ENCODE peak calls at places on chromosomes 16 and 17, in four cellular contexts. One of them, this sample, is unnamed.

GRCh38 chr17:72603346-72604242 is 482.8 kb downstream of the SOX9 start:
- DNase-seq in A549: no peak
- DNase-seq in GM23338: no peak
- DNase-seq in K562: no peak
- DNase-seq in this sample: no peak

GRCh38 chr17:19460695-19461094 is 49.7 kb downstream of the RNF112 start:
- DNase-seq in A549: no peak
- DNase-seq in GM23338: peak; percentile 34
- DNase-seq in K562: no peak
- DNase-seq in this sample: no peak

GRCh38 chr16:46833465-46833810 is 2.5 kb upstream of the C16orf87 start:
- DNase-seq in A549: no peak
- DNase-seq in GM23338: no peak
- DNase-seq in K562: no peak
- DNase-seq in this sample: no peak

GRCh38 chr17:38533241-38533640 is 72.5 kb downstream of the SRCIN1 start:
- DNase-seq in A549: no peak
- DNase-seq in GM23338: no peak
- DNase-seq in K562: no peak
- DNase-seq in this sample: no peak

GRCh38 chr17:27494192-27495091 is 38.2 kb downstream of the KSR1 start:
- DNase-seq in A549: peak; percentile 71
- DNase-seq in GM23338: peak; percentile 64
- DNase-seq in K562: no peak
- DNase-seq in this sample: peak; percentile 84

GRCh38 chr17:15891348-15891747 is 53.6 kb upstream of the ADORA2B start:
- DNase-seq in A549: no peak
- DNase-seq in GM23338: no peak
- DNase-seq in K562: no peak
- DNase-seq in this sample: no peak

GRCh38 chr16:76201385-76201784 is 75.8 kb upstream of the CNTNAP4 start:
- DNase-seq in A549: no peak
- DNase-seq in GM23338: no peak
- DNase-seq in K562: no peak
- DNase-seq in this sample: no peak

GRCh38 chr17:47301831-47302230 is 21.9 kb upstream of the EFCAB13 start:
- DNase-seq in A549: no peak
- DNase-seq in GM23338: no peak
- DNase-seq in K562: no peak
- DNase-seq in this sample: no peak

GRCh38 chr17:63488851-63489250 is 12.0 kb downstream of the ACE start:
- DNase-seq in A549: no peak
- DNase-seq in GM23338: no peak
- DNase-seq in K562: no peak
- DNase-seq in this sample: no peak

GRCh38 chr17:6075845-6076244 is 5.7 kb downstream of the WSCD1 start:
- DNase-seq in A549: no peak
- DNase-seq in GM23338: no peak
- DNase-seq in K562: no peak
- DNase-seq in this sample: no peak

DNA sequence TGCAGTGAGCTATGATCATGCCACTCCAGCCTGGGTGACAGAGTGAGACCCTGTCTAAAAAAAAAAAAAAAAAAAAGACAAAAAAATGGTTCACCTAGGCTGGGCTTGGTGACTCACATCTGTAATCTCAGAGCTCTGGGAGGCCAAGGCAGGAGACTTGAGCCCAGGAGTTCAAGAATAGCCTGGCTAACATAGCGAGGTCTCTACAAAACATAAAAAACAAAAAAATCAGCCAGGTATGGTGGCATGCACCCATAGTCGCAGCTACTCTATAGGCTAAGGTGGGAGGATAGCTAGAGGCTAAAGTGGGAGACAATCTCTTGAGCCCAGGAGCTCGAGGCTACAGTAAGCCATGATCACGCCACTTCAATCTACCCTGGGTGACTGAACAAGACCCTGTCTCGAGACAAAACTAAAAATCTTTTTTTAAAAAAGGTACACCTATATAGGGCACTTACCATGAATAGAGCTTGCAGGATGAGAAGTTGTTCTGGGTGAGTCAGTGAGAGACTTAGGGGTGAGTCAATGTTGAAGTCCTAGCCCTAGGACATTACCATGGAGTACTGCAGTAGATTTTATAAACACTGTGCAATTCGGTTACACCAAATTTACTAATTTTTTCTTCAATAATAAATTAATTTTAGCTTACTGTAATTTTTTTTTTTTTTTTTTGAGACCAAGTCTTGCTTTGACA is 19.0 kb downstream of the USP32 start:
- DNase-seq in A549: peak; percentile 45
- DNase-seq in GM23338: no peak
- DNase-seq in K562: no peak
- DNase-seq in this sample: no peak
- TF ChIP-seq JUNB in A549: peak; percentile 27
- TF ChIP-seq JUNB in GM23338: no peak
- TF ChIP-seq JUNB in K562: no peak
- TF ChIP-seq JUNB in this sample: no peak

DNA sequence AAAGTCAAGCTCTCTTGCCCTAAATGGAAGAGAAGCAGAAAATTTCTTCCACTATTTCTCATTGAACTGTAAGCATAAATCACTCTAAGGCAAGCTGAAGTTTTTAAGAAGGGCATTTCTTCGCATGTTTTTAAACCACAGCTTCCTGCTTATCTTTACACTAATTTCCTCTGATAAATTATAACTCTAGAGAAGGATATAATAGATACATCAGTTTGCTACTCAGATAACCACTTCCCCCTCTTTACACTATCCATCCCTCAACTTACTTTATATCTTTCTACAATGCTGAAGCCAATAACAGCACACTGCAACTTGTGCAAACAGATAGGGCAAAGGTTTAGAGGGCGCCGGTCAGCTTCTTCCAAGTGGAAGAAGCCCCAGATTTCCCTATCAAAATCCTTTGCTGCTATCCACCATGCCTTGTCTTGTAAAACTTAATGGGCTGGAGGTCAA is 49.8 kb upstream of the LRRC37A3 start:
- DNase-seq in A549: no peak
- DNase-seq in GM23338: no peak
- DNase-seq in K562: no peak
- DNase-seq in this sample: no peak
- TF ChIP-seq JUNB in A549: no peak
- TF ChIP-seq JUNB in GM23338: no peak
- TF ChIP-seq JUNB in K562: no peak
- TF ChIP-seq JUNB in this sample: no peak

GRCh38 chr17:51947160-51947559 is 211.4 kb downstream of the CA10 start:
- DNase-seq in A549: no peak
- DNase-seq in GM23338: no peak
- DNase-seq in K562: no peak
- DNase-seq in this sample: peak; percentile 6
- TF ChIP-seq JUNB in A549: no peak
- TF ChIP-seq JUNB in GM23338: no peak
- TF ChIP-seq JUNB in K562: no peak
- TF ChIP-seq JUNB in this sample: no peak

DNA sequence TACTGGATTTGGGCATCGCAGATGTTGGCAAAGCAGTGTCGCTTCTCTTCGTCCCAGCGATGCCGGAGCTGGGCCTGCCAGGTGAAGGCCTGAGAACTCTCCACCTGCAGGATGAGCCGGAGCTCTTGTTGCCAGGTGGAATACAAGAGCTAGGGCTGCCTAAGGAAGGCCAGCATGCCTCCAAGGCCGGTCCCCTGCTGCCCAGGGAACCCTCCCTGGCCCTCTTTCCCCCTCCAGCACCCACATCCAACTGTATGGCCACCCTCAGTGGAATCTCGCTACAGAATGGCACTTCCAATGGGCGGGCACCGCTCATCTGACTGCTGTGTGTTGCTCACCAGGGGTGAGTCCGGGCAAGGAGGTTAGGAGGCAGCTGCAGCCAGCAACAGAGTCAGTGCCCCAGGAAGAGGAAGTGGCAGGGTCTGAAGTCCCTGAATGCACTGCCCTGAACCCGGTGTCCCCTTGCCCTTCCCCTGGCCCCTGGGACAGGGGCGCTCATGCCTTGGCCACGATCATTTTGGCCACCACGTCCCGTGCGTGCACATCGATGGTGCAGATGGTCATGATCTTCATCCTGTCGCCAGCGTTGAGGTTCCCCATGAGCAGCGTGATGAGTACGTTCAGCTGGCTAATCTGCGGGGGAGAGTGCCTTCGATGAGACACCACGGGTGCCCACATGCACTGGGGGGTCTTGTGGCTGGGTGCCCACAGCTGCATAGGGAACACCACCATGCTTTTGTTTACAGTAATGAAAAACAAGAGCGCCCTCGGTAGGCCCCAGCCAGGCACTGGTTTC is 75.8 kb downstream of the DNAH17 start:
- DNase-seq in A549: no peak
- DNase-seq in GM23338: no peak
- DNase-seq in K562: no peak
- DNase-seq in this sample: no peak
- TF ChIP-seq JUNB in A549: no peak
- TF ChIP-seq JUNB in GM23338: no peak
- TF ChIP-seq JUNB in K562: no peak
- TF ChIP-seq JUNB in this sample: no peak

GRCh38 chr16:29961479-29962343 is at the start of gene TMEM219:
- DNase-seq in A549: peak; percentile 94
- DNase-seq in GM23338: peak; percentile 89
- DNase-seq in K562: peak; percentile 99
- DNase-seq in this sample: peak; percentile 81
- TF ChIP-seq JUNB in A549: no peak
- TF ChIP-seq JUNB in GM23338: no peak
- TF ChIP-seq JUNB in K562: no peak
- TF ChIP-seq JUNB in this sample: no peak

DNA sequence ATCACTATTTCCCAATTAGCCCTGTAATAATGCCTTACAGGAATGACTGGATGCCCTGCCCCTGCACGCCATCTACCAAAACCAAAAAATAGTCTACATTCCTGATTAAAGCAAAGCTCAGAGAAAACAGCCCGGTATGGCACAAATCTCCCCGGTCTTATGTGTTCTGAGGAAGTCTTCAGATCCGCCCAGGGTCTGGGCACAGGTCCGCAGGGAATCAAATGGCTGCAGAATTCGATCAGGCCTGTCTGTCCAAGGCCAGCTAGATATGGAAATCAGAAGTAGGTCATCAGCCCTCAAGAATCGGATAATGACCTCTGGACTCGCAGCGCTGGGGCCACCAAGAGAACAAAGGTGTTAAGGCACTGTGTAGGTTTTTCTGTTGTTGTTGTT is 171.0 kb downstream of the ZFHX3 start:
- DNase-seq in A549: no peak
- DNase-seq in GM23338: no peak
- DNase-seq in K562: no peak
- DNase-seq in this sample: no peak
- TF ChIP-seq JUNB in A549: no peak
- TF ChIP-seq JUNB in GM23338: no peak
- TF ChIP-seq JUNB in K562: no peak
- TF ChIP-seq JUNB in this sample: no peak

GRCh38 chr17:17151541-17151940 is 54.6 kb downstream of the PLD6 start:
- DNase-seq in A549: peak; percentile 51
- DNase-seq in GM23338: no peak
- DNase-seq in K562: no peak
- DNase-seq in this sample: no peak
- TF ChIP-seq JUNB in A549: no peak
- TF ChIP-seq JUNB in GM23338: no peak
- TF ChIP-seq JUNB in K562: no peak
- TF ChIP-seq JUNB in this sample: no peak